ENCODE peak calls at places on chromosomes 12 and 14, in seven cellular contexts. Q is astrocyte of the spinal cord, I is ovary, E is ascending aorta, A is left ventricle myocardium inferior, F is fibroblast of lung, G is transverse colon. D is an unnamed sample.
A peak's percentile ranks its signal among the peaks of the same experiment; 100 is the strongest.

GRCh38 chr14:103721334-103722120 is 5.9 kb downstream of the ZFYVE21 start:
- DNase-seq in Q (peak; percentile 91), G (no peak), I (no peak), E (peak; percentile 84), A (no peak), F (no peak), D (peak; percentile 85)

GRCh38 chr12:96447256-96447655 is 42.1 kb upstream of the CFAP54 start:
- DNase-seq in G (no peak), I (no peak), F (no peak), E (no peak), A (no peak), Q (no peak), D (no peak)

GRCh38 chr12:111798182-111798581 is 31.4 kb downstream of the ALDH2 start:
- DNase-seq in G (no peak), A (no peak), Q (no peak), E (no peak), F (no peak), I (peak; percentile 21), D (no peak)

GRCh38 chr12:5088586-5089264 is 45.0 kb downstream of the KCNA5 start:
- DNase-seq in G (no peak), Q (peak; percentile 78), I (peak; percentile 37), E (no peak), A (no peak), F (peak; percentile 97), D (peak; percentile 25)

GRCh38 chr12:20560935-20561334 is 134.2 kb upstream of the SLCO1C1 start:
- DNase-seq in F (no peak), A (peak; percentile 14), Q (no peak), G (no peak), E (peak; percentile 63), I (no peak), D (no peak)

GRCh38 chr12:25822281-25822680 is 136.2 kb upstream of the RASSF8 start:
- DNase-seq in F (no peak), I (no peak), Q (no peak), G (no peak), A (no peak), E (no peak), D (no peak)

GRCh38 chr14:50045039-50045711 is 71.2 kb downstream of the VCPKMT start:
- DNase-seq in I (no peak), E (peak; percentile 91), A (peak; percentile 74), G (peak; percentile 91), Q (peak; percentile 37), F (peak; percentile 88), D (peak; percentile 93)

GRCh38 chr12:104740668-104741067 is 217.4 kb downstream of the SLC41A2 start:
- DNase-seq in I (no peak), A (no peak), G (peak; percentile 41), F (no peak), E (peak; percentile 74), Q (no peak), D (no peak)

GRCh38 chr12:100986595-100987547 is 192.3 kb downstream of the ANO4 start:
- DNase-seq in E (no peak), F (peak; percentile 38), A (no peak), Q (peak; percentile 44), I (peak; percentile 37), G (no peak), D (peak; percentile 68)

GRCh38 chr14:52314521-52315354 is 626 bp downstream of the PTGER2 start:
- DNase-seq in A (peak; percentile 26), Q (peak; percentile 40), E (peak; percentile 66), F (no peak), G (peak; percentile 41), I (peak; percentile 62), D (no peak)

GRCh38 chr14:50262865-50263264 is 31.5 kb upstream of the SOS2 start:
- DNase-seq in E (no peak), A (no peak), G (no peak), F (no peak), I (no peak), Q (no peak), D (no peak)

GRCh38 chr12:46562625-46563228 is 190.2 kb upstream of the SLC38A2 start:
- DNase-seq in F (peak; percentile 81), E (no peak), I (no peak), G (no peak), A (no peak), Q (peak; percentile 86), D (peak; percentile 94)

GRCh38 chr14:88264116-88264515 is 59.0 kb downstream of the KCNK10 start:
- DNase-seq in G (no peak), F (no peak), Q (no peak), I (no peak), A (no peak), E (no peak), D (no peak)

GRCh38 chr14:65032319-65032718 is 45.6 kb downstream of the FNTB start:
- DNase-seq in G (peak; percentile 13), A (peak; percentile 61), F (no peak), Q (no peak), E (no peak), I (no peak), D (no peak)

GRCh38 chr12:41190360-41190759 is 2.2 kb downstream of the PDZRN4 start:
- DNase-seq in E (no peak), Q (peak; percentile 20), A (no peak), G (no peak), F (no peak), I (peak; percentile 37), D (peak; percentile 35)

GRCh38 chr14:36313898-36314297 is 6.5 kb downstream of the MBIP start:
- DNase-seq in A (no peak), G (no peak), Q (no peak), I (no peak), F (no peak), E (no peak), D (no peak)

GRCh38 chr12:108399514-108399913 is 60.4 kb upstream of the CMKLR1 start:
- DNase-seq in I (peak; percentile 80), A (peak; percentile 61), G (peak; percentile 33), F (no peak), Q (no peak), E (no peak), D (peak; percentile 11)

GRCh38 chr12:108768591-108769500 is 37.5 kb upstream of the CORO1C start:
- DNase-seq in Q (no peak), F (no peak), G (peak; percentile 89), I (no peak), A (peak; percentile 51), E (no peak), D (no peak)

GRCh38 chr12:14454098-14454907 is 88.8 kb downstream of the ATF7IP start:
- DNase-seq in E (no peak), F (peak; percentile 49), Q (peak; percentile 22), G (no peak), I (no peak), A (no peak), D (peak; percentile 46)

DNA sequence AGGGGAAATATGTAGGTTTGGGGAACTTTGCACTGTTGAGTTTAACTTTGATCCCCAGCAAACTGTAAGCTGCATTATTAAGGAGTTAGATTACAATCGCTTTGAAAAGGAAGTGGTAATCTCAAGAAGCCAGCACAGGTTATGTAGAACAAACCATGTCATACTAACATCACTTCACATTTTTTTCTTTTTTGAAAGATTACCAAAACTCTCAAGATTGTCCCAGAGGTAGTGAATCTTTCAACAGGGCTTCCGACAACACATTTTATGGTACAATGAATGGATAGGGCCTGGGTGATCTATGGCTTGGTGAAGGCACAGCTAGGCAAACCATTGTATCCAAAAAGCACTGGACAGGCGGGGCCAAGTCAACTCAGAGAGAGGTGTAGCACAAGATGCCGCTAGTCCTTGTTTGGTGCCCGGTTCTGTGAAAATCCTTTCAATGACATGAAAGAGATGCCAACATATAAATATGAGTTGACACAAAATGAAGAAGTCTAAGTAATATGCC is 24.3 kb upstream of the PARP11 start:
- DNase-seq in Q (no peak), F (no peak), A (no peak), I (no peak), G (no peak), E (no peak), D (no peak)
- H3K4me3 ChIP-seq in Q (no peak overlapping the region), F (no peak overlapping the region), A (no peak overlapping the region), I (no peak overlapping the region), G (no peak overlapping the region), E (no peak overlapping the region), D (no peak overlapping the region)

GRCh38 chr12:47979686-47980085 is 16.3 kb downstream of the TMEM106C start:
- DNase-seq in F (no peak), A (no peak), Q (no peak), E (no peak), I (no peak), G (no peak), D (no peak)

GRCh38 chr12:47982311-47982710 is 18.9 kb downstream of the TMEM106C start:
- DNase-seq in E (no peak), G (no peak), Q (no peak), A (no peak), I (no peak), F (no peak), D (no peak)

GRCh38 chr12:47981496-47982260 is 18.3 kb downstream of the TMEM106C start:
- DNase-seq in A (no peak), I (peak; percentile 34), E (no peak), F (no peak), Q (no peak), G (peak; percentile 54), D (no peak)

GRCh38 chr12:47980172-47980571 is 16.8 kb downstream of the TMEM106C start:
- DNase-seq in A (no peak), F (no peak), E (no peak), I (no peak), Q (no peak), G (no peak), D (no peak)

DNA sequence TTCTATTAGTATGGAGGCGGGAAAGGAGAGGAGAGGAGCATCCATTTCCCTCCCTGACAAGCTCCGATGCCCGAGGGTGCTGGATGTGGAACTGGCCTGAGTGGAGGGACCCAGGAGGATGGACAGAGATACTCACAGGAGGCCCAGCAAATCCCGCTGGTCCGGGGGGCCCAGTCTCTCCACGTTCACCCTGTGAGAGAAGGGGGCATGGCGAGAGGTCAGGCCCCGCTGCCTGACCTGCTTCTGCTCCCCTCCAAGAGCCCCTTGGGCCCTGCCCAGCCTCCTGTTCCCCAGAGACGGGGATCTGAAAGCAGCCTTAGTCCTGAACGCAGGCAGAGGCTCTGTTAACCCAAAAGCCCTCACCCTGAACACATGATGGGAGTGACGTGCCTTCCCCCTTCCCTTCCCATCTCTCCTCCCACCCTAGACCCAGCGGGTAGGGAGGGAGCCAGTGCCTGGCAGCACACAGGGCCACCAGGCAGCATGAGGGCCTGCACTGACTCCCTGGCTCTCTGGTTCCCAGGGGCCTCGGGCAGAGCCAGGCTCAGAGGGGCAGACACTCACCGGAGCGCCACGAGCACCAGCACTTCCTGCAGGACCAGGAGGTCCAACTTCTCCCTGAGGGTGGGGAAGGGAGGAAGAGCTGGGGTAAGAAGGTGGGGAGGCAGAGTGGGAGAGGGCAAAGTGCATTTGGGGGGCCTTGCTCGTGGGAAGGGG is 17.5 kb downstream of the TMEM106C start:
- DNase-seq in A (no peak), I (no peak), Q (no peak), G (no peak), F (no peak), E (no peak), D (no peak)
- TF ChIP-seq CTCF in A (no peak), I (no peak), Q (no peak), G (no peak), F (no peak), E (no peak), D (no peak)

DNA sequence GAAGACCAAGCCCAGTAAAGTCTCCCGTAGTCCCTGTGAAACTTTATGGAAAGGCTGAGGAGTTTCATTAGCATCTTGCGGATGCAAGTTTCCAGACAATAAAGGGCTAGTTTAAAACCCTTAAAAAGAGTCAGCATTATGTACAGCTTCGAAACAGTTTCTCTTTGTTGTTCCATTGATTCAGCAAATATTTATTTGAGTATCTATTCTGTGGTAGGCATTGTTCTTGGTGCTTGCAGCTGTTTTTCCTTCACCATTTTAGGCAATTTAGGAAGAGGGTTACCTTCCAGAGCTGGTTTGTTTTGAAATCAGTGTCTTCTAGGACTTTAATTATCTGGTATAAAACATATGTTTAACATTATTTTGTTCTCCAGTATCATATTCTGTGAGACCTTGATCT is 1.5 kb downstream of the SLIRP start:
- DNase-seq in Q (no peak), E (no peak), A (no peak), G (no peak), I (no peak), F (no peak), D (no peak)
- H3K4me3 ChIP-seq in Q (peak overlapping the region; percentile 94), E (peak overlapping the region; percentile 66), A (peak overlapping the region; percentile 98), G (no peak overlapping the region), I (peak overlapping the region; percentile 83), F (peak overlapping the region; percentile 74), D (peak overlapping the region; percentile 84)

GRCh38 chr12:30753233-30753632 is 1.5 kb downstream of the CAPRIN2 start:
- DNase-seq in G (no peak), Q (peak; percentile 53), E (no peak), F (peak; percentile 46), A (no peak), I (no peak), D (peak; percentile 54)
- TF ChIP-seq CTCF in G (no peak), Q (peak; percentile 64), E (no peak), F (peak; percentile 36), A (peak; percentile 20), I (no peak), D (peak; percentile 60)